ENCODE peak calls at places on chromosome 11, in five cellular contexts. I is HT-29, T is left cardiac atrium, D is non-pigmented ciliary epithelial cell, F is sigmoid colon. Z is an unnamed sample.

GRCh38 chr11:129694538-129694937 is 121.1 kb upstream of the TMEM45B start:
- DNase-seq in I (peak), T (no peak), D (no peak), F (no peak), Z (no peak)

GRCh38 chr11:1049431-1049891 is 12.9 kb upstream of the MUC6 start:
- DNase-seq in I (no peak), T (no peak), D (no peak), F (peak), Z (no peak)

GRCh38 chr11:17389205-17389956 is 922 bp upstream of the KCNJ11 start:
- DNase-seq in I (peak), T (peak), D (no peak), F (peak), Z (no peak)

GRCh38 chr11:76208829-76209670 is 2.7 kb upstream of the WNT11 start:
- DNase-seq in I (peak), T (peak), D (no peak), F (peak), Z (no peak)

GRCh38 chr11:102836290-102836875 is 7.0 kb downstream of the MMP3 start:
- DNase-seq in I (no peak), T (no peak), D (peak), F (no peak), Z (no peak)

GRCh38 chr11:61694971-61695706 is 14.9 kb downstream of the DAGLA start:
- DNase-seq in I (peak), T (peak), D (no peak), F (peak), Z (no peak)

GRCh38 chr11:127675602-127676001 is 675.0 kb upstream of the KIRREL3 start:
- DNase-seq in I (peak), T (no peak), D (no peak), F (no peak), Z (no peak)

GRCh38 chr11:90373971-90374370 is 151.1 kb upstream of the CHORDC1 start:
- DNase-seq in I (peak), T (no peak), D (no peak), F (no peak), Z (no peak)

GRCh38 chr11:30489513-30489912 is 96.6 kb downstream of the MPPED2 start:
- DNase-seq in I (no peak), T (no peak), D (no peak), F (no peak), Z (no peak)

GRCh38 chr11:2667940-2668339 is 31.9 kb downstream of the KCNQ1OT1 start:
- DNase-seq in I (no peak), T (no peak), D (no peak), F (peak), Z (no peak)

GRCh38 chr11:84140386-84141169 is 854.4 kb upstream of the CCDC90B start:
- DNase-seq in I (no peak), T (no peak), D (no peak), F (no peak), Z (no peak)

GRCh38 chr11:124722176-124722575 is 17.6 kb upstream of the NRGN start:
- DNase-seq in I (no peak), T (no peak), D (no peak), F (no peak), Z (no peak)

GRCh38 chr11:60447070-60447469 is 8.6 kb upstream of the MS4A1 start:
- DNase-seq in I (no peak), T (no peak), D (no peak), F (no peak), Z (no peak)

Z was measured in kidney epithelial cell.